ENCODE peak calls at places on chromosomes 7 and 10, in ten cellular contexts. V, K, S, B, D, E, P, O, Z and L are unnamed samples.

GRCh38 chr7:4020086-4020485 is 662.0 kb upstream of the FOXK1 start:
- DNase-seq in V (no peak), K (no peak), S (no peak), B (no peak), D (no peak), E (no peak), P (no peak), O (peak; percentile 34), Z (no peak), L (no peak)

GRCh38 chr10:32951111-32951510 is 6.9 kb downstream of the ITGB1 start:
- DNase-seq in V (no peak), K (no peak), S (no peak), B (no peak), D (no peak), E (no peak), P (no peak), O (no peak), Z (no peak), L (no peak)

GRCh38 chr10:118977864-118978263 is 51.6 kb upstream of the NANOS1 start:
- DNase-seq in V (no peak), K (no peak), S (no peak), B (no peak), D (no peak), E (no peak), P (no peak), O (no peak), Z (no peak), L (no peak)

GRCh38 chr10:131993298-131993674 is 11.6 kb upstream of the BNIP3 start:
- DNase-seq in V (no peak), K (no peak), S (no peak), B (no peak), D (no peak), E (no peak), P (no peak), O (peak; percentile 39), Z (no peak), L (no peak)

GRCh38 chr10:17644485-17644964 is 574 bp downstream of the STAM start:
- DNase-seq in V (peak; percentile 46), K (peak; percentile 34), S (peak; percentile 49), B (no peak), D (peak; percentile 27), E (peak; percentile 14), P (no peak), O (no peak), Z (no peak), L (no peak)

GRCh38 chr10:561721-562120 is 127.7 kb downstream of the DIP2C start:
- DNase-seq in V (no peak), K (no peak), S (no peak), B (no peak), D (no peak), E (no peak), P (no peak), O (no peak), Z (no peak), L (no peak)

GRCh38 chr7:47539398-47540052 is 42.4 kb downstream of the TNS3 start:
- DNase-seq in V (peak; percentile 81), K (peak; percentile 72), S (peak; percentile 76), B (no peak), D (peak; percentile 94), E (no peak), P (no peak), O (peak; percentile 49), Z (no peak), L (no peak)

GRCh38 chr7:4681922-4682620 is at the start of gene FOXK1:
- DNase-seq in V (peak; percentile 91), K (no peak), S (peak; percentile 55), B (peak; percentile 89), D (peak; percentile 83), E (peak; percentile 85), P (peak; percentile 75), O (peak; percentile 95), Z (peak; percentile 73), L (peak; percentile 37)

GRCh38 chr10:3897156-3897555 is 112.1 kb upstream of the KLF6 start:
- DNase-seq in V (no peak), K (peak; percentile 78), S (peak; percentile 65), B (no peak), D (no peak), E (no peak), P (no peak), O (no peak), Z (no peak), L (no peak)

GRCh38 chr7:149027560-149028345 is 552 bp downstream of the PDIA4 start:
- DNase-seq in V (peak; percentile 35), K (no peak), S (peak; percentile 21), B (no peak), D (peak; percentile 61), E (no peak), P (no peak), O (no peak), Z (no peak), L (no peak)

GRCh38 chr7:37952240-37952639 is 31.8 kb downstream of the EPDR1 start:
- DNase-seq in V (no peak), K (no peak), S (no peak), B (no peak), D (no peak), E (no peak), P (no peak), O (no peak), Z (no peak), L (no peak)

GRCh38 chr7:7702826-7703225 is 15.6 kb downstream of the RPA3 start:
- DNase-seq in V (no peak), K (no peak), S (peak; percentile 82), B (no peak), D (no peak), E (no peak), P (no peak), O (no peak), Z (no peak), L (no peak)

GRCh38 chr10:16016688-16017087 is 156.4 kb upstream of the MINDY3 start:
- DNase-seq in V (no peak), K (no peak), S (no peak), B (no peak), D (no peak), E (no peak), P (no peak), O (no peak), Z (no peak), L (no peak)

GRCh38 chr7:30656611-30657010 is 25.6 kb downstream of the CRHR2 start:
- DNase-seq in V (no peak), K (no peak), S (no peak), B (no peak), D (no peak), E (no peak), P (no peak), O (peak; percentile 54), Z (no peak), L (no peak)

GRCh38 chr10:63901228-63901627 is 380.0 kb downstream of the REEP3 start:
- DNase-seq in V (no peak), K (no peak), S (no peak), B (no peak), D (peak; percentile 5), E (no peak), P (no peak), O (no peak), Z (no peak), L (no peak)

GRCh38 chr10:95474228-95475002 is 86.8 kb downstream of the SORBS1 start:
- DNase-seq in V (peak; percentile 70), K (no peak), S (peak; percentile 72), B (no peak), D (no peak), E (no peak), P (no peak), O (no peak), Z (no peak), L (no peak)

GRCh38 chr10:32943854-32944661 is 14.0 kb downstream of the ITGB1 start:
- DNase-seq in V (no peak), K (no peak), S (no peak), B (peak; percentile 35), D (no peak), E (no peak), P (no peak), O (no peak), Z (no peak), L (no peak)

GRCh38 chr10:15167411-15168295 is 840 bp downstream of the NMT2 start:
- DNase-seq in V (peak; percentile 81), K (peak; percentile 25), S (peak; percentile 67), B (peak; percentile 89), D (peak; percentile 58), E (peak; percentile 65), P (peak; percentile 14), O (no peak), Z (peak; percentile 44), L (peak; percentile 90)

GRCh38 chr7:92987095-92987494 is 130.7 kb downstream of the SAMD9 start:
- DNase-seq in V (no peak), K (peak; percentile 62), S (peak; percentile 23), B (no peak), D (no peak), E (no peak), P (no peak), O (no peak), Z (no peak), L (no peak)

GRCh38 chr7:29285861-29286260 is 91.3 kb downstream of the CHN2 start:
- DNase-seq in V (no peak), K (no peak), S (no peak), B (no peak), D (no peak), E (no peak), P (no peak), O (no peak), Z (no peak), L (peak; percentile 46)

GRCh38 chr7:94423116-94423515 is 28.4 kb downstream of the COL1A2 start:
- DNase-seq in V (no peak), K (no peak), S (peak; percentile 34), B (no peak), D (no peak), E (no peak), P (no peak), O (no peak), Z (no peak), L (no peak)

GRCh38 chr7:97090761-97091353 is 26.6 kb upstream of the SDHAF3 start:
- DNase-seq in V (no peak), K (no peak), S (no peak), B (peak; percentile 5), D (no peak), E (no peak), P (no peak), O (no peak), Z (no peak), L (no peak)

GRCh38 chr7:149635561-149636329 is 137.6 kb downstream of the ZNF467 start:
- DNase-seq in V (no peak), K (no peak), S (peak; percentile 28), B (no peak), D (no peak), E (no peak), P (no peak), O (no peak), Z (no peak), L (no peak)

GRCh38 chr10:124946945-124947344 is 5.0 kb downstream of the ZRANB1 start:
- DNase-seq in V (no peak), K (no peak), S (no peak), B (no peak), D (no peak), E (no peak), P (no peak), O (no peak), Z (no peak), L (no peak)

GRCh38 chr7:47506716-47507354 is 75.1 kb downstream of the TNS3 start:
- DNase-seq in V (no peak), K (peak; percentile 78), S (no peak), B (no peak), D (no peak), E (no peak), P (no peak), O (no peak), Z (peak; percentile 43), L (no peak)

GRCh38 chr10:8043569-8044306 is 10.8 kb upstream of the GATA3 start:
- DNase-seq in V (peak; percentile 33), K (no peak), S (no peak), B (peak; percentile 82), D (no peak), E (peak; percentile 64), P (no peak), O (no peak), Z (no peak), L (no peak)

GRCh38 chr7:111499027-111499426 is 63.3 kb downstream of the IMMP2L start:
- DNase-seq in V (no peak), K (peak; percentile 89), S (peak; percentile 91), B (no peak), D (peak; percentile 97), E (peak; percentile 14), P (no peak), O (no peak), Z (no peak), L (peak; percentile 33)

GRCh38 chr7:64879097-64879730 is 23.9 kb upstream of the ZNF273 start:
- DNase-seq in V (no peak), K (no peak), S (no peak), B (no peak), D (no peak), E (no peak), P (no peak), O (no peak), Z (no peak), L (no peak)